ENCODE peak calls at places on chromosomes 4 and X, in six cellular contexts. H is glutamatergic neuron, C is fibroblast of lung, F is IMR-90, K is GM03348, P is COR-L47. D is an unnamed sample.

GRCh38 chrX:136185409-136186022 is 38.2 kb downstream of the FHL1 start:
- DNase-seq in H (no peak), C (peak), F (peak), K (peak), P (no peak), D (no peak)

GRCh38 chr4:113617195-113617594 is 144.3 kb downstream of the CAMK2D start:
- DNase-seq in H (no peak), C (no peak), F (no peak), K (no peak), P (no peak), D (no peak)

GRCh38 chr4:115366390-115366789 is 253.0 kb upstream of the NDST4 start:
- DNase-seq in H (no peak), C (no peak), F (no peak), K (no peak), P (no peak), D (no peak)

GRCh38 chrX:148612431-148612830 is 112.0 kb downstream of the AFF2 start:
- DNase-seq in H (no peak), C (no peak), F (no peak), K (no peak), P (no peak), D (no peak)

GRCh38 chrX:53458082-53458481 is 23.9 kb upstream of the HSD17B10 start:
- DNase-seq in H (no peak), C (no peak), F (peak), K (peak), P (no peak), D (no peak)

GRCh38 chr4:2248044-2248780 is 6.3 kb upstream of the HAUS3 start:
- DNase-seq in H (peak), C (no peak), F (no peak), K (peak), P (no peak), D (no peak)

GRCh38 chr4:8438743-8439142 is 1.8 kb downstream of the ACOX3 start:
- DNase-seq in H (no peak), C (no peak), F (no peak), K (no peak), P (no peak), D (no peak)

GRCh38 chrX:108947205-108947604 is 210.8 kb upstream of the IRS4 start:
- DNase-seq in H (peak), C (no peak), F (no peak), K (no peak), P (no peak), D (no peak)

GRCh38 chr4:188660796-188661195 is 521.6 kb downstream of the TRIML1 start:
- DNase-seq in H (peak), C (no peak), F (no peak), K (peak), P (no peak), D (no peak)

GRCh38 chr4:161931089-161931488 is 232.7 kb downstream of the FSTL5 start:
- DNase-seq in H (no peak), C (no peak), F (no peak), K (no peak), P (no peak), D (no peak)

GRCh38 chr4:109378076-109378475 is 55.5 kb upstream of the SEC24B start:
- DNase-seq in H (no peak), C (no peak), F (no peak), K (no peak), P (no peak), D (no peak)

GRCh38 chr4:2255501-2256155 is 6.3 kb downstream of the MXD4 start:
- DNase-seq in H (no peak), C (peak), F (no peak), K (no peak), P (no peak), D (no peak)

GRCh38 chr4:95155759-95156451 is 392.9 kb downstream of the UNC5C start:
- DNase-seq in H (no peak), C (peak), F (peak), K (peak), P (no peak), D (no peak)

GRCh38 chr4:110623710-110624015 is 786 bp upstream of the PITX2 start:
- DNase-seq in H (no peak), C (no peak), F (no peak), K (no peak), P (no peak), D (no peak)

GRCh38 chrX:51461053-51462050 is 35.0 kb downstream of the NUDT11 start:
- DNase-seq in H (peak), C (peak), F (peak), K (peak), P (no peak), D (no peak)

GRCh38 chrX:116198810-116199209 is 28.3 kb downstream of the AGTR2 start:
- DNase-seq in H (no peak), C (no peak), F (no peak), K (no peak), P (no peak), D (no peak)

GRCh38 chrX:14489437-14489836 is 39.9 kb upstream of the GLRA2 start:
- DNase-seq in H (no peak), C (no peak), F (no peak), K (no peak), P (no peak), D (no peak)

GRCh38 chr4:71304289-71304850 is 34.5 kb upstream of the SLC4A4 start:
- DNase-seq in H (no peak), C (peak), F (no peak), K (no peak), P (peak), D (peak)

GRCh38 chr4:164293181-164293580 is 460.8 kb upstream of the SMIM31 start:
- DNase-seq in H (no peak), C (no peak), F (no peak), K (no peak), P (no peak), D (no peak)

GRCh38 chrX:6813836-6814370 is 279.0 kb upstream of the VCX3A start:
- DNase-seq in H (no peak), C (no peak), F (no peak), K (no peak), P (no peak), D (no peak)

GRCh38 chrX:48891402-48892288 is 5.9 kb downstream of the TIMM17B start:
- DNase-seq in H (peak), C (peak), F (peak), K (peak), P (peak), D (peak)

GRCh38 chr4:22607382-22607781 is 85.4 kb upstream of the GBA3 start:
- DNase-seq in H (peak), C (peak), F (peak), K (peak), P (peak), D (peak)

GRCh38 chrX:134144231-134144630 is 92.8 kb upstream of the CCDC160 start:
- DNase-seq in H (no peak), C (no peak), F (peak), K (peak), P (no peak), D (peak)

GRCh38 chr4:126386512-126386911 is 1071.8 kb downstream of the FAT4 start:
- DNase-seq in H (no peak), C (peak), F (no peak), K (no peak), P (no peak), D (no peak)

GRCh38 chr4:110953191-110953590 is 330.3 kb upstream of the PITX2 start:
- DNase-seq in H (no peak), C (peak), F (no peak), K (peak), P (no peak), D (no peak)